ENCODE peak calls at places on chromosomes 7 and 10, in ten cellular contexts. W is body of pancreas, N is RWPE1, L is fibroblast of lung, B is astrocyte of the cerebellum, Z is nephron progenitor cell, F is upper lobe of left lung, K is A549, I is HFFc6, O is D721Med. E is an unnamed sample.

GRCh38 chr7:128831994-128832879 is 2.0 kb downstream of the FLNC start:
- DNase-seq in W (no peak), N (no peak), L (peak; percentile 64), B (peak; percentile 23), Z (peak; percentile 68), F (no peak), K (no peak), I (no peak), O (no peak), E (no peak)

GRCh38 chr10:97547889-97548485 is 24.6 kb upstream of the ANKRD2 start:
- DNase-seq in W (no peak), N (no peak), L (peak; percentile 61), B (no peak), Z (no peak), F (no peak), K (no peak), I (no peak), O (no peak), E (no peak)

GRCh38 chr7:85160223-85160622 is 26.6 kb downstream of the SEMA3D start:
- DNase-seq in W (no peak), N (peak; percentile 39), L (peak; percentile 63), B (no peak), Z (no peak), F (no peak), K (no peak), I (peak; percentile 70), O (no peak), E (no peak)

GRCh38 chr7:148637094-148637493 is 46.5 kb downstream of the C7orf33 start:
- DNase-seq in W (no peak), N (no peak), L (no peak), B (no peak), Z (no peak), F (no peak), K (no peak), I (no peak), O (no peak), E (no peak)

GRCh38 chr7:99248391-99249067 is 24.1 kb upstream of the MYH16 start:
- DNase-seq in W (peak; percentile 34), N (no peak), L (no peak), B (no peak), Z (no peak), F (peak; percentile 39), K (no peak), I (no peak), O (no peak), E (no peak)

GRCh38 chr7:149806726-149807125 is 31.4 kb upstream of the ZNF862 start:
- DNase-seq in W (no peak), N (no peak), L (no peak), B (no peak), Z (no peak), F (no peak), K (no peak), I (no peak), O (no peak), E (no peak)

GRCh38 chr10:26805567-26806245 is 55.1 kb downstream of the ABI1 start:
- DNase-seq in W (no peak), N (no peak), L (peak; percentile 66), B (no peak), Z (no peak), F (no peak), K (no peak), I (peak; percentile 37), O (no peak), E (no peak)

GRCh38 chr7:95427914-95428516 is 6.8 kb downstream of the PON2 start:
- DNase-seq in W (no peak), N (no peak), L (no peak), B (no peak), Z (no peak), F (no peak), K (no peak), I (no peak), O (no peak), E (no peak)

GRCh38 chr7:140697447-140698143 is 1.1 kb downstream of the NDUFB2 start:
- DNase-seq in W (no peak), N (peak; percentile 30), L (peak; percentile 58), B (peak; percentile 3), Z (no peak), F (no peak), K (no peak), I (no peak), O (no peak), E (no peak)

GRCh38 chr10:79932841-79933379 is 16.0 kb downstream of the SFTPD start:
- DNase-seq in W (no peak), N (no peak), L (no peak), B (no peak), Z (no peak), F (peak; percentile 71), K (no peak), I (no peak), O (no peak), E (no peak)

GRCh38 chr10:35435824-35436223 is 99.5 kb downstream of the CCNY start:
- DNase-seq in W (no peak), N (no peak), L (no peak), B (no peak), Z (no peak), F (no peak), K (no peak), I (no peak), O (no peak), E (no peak)

GRCh38 chr7:55415173-55415778 is 50.1 kb downstream of the LANCL2 start:
- DNase-seq in W (peak; percentile 84), N (peak; percentile 78), L (peak; percentile 56), B (peak; percentile 55), Z (peak; percentile 85), F (peak; percentile 73), K (peak; percentile 75), I (peak; percentile 54), O (peak; percentile 66), E (peak; percentile 11)

GRCh38 chr7:105963038-105963667 is at the start of gene CDHR3:
- DNase-seq in W (peak; percentile 76), N (no peak), L (no peak), B (no peak), Z (no peak), F (peak; percentile 29), K (no peak), I (no peak), O (no peak), E (no peak)

GRCh38 chr7:70573202-70573810 is 558.6 kb upstream of the GALNT17 start:
- DNase-seq in W (no peak), N (no peak), L (no peak), B (peak; percentile 79), Z (no peak), F (no peak), K (no peak), I (no peak), O (no peak), E (peak; percentile 92)

GRCh38 chr10:48279081-48279751 is 4.7 kb upstream of the FRMPD2 start:
- DNase-seq in W (no peak), N (no peak), L (no peak), B (no peak), Z (no peak), F (no peak), K (no peak), I (no peak), O (no peak), E (no peak)

GRCh38 chr7:101518348-101518747 is 110.7 kb downstream of the MYL10 start:
- DNase-seq in W (peak; percentile 8), N (no peak), L (peak; percentile 42), B (no peak), Z (peak; percentile 61), F (no peak), K (no peak), I (peak; percentile 28), O (no peak), E (no peak)

DNA sequence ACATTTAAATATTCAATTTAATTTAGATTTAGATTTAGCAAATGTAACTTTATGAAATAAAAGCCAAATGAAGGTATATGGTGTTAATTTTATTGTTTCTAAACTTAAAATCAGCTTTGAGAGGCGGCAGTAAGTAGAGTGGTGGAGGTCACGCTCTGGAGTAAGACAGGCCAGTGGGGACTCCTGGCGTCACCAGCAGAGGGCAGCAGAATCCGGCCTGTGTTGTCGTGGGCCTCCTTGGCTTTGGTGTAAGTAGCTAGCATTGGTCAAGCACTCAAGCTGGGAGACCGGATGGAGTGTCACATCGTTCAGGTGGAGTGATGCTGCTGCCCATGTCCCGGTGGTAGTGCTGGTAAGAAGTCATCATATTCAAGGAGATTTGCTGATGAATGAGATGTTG is 98.7 kb upstream of the DNAJB6 start:
- DNase-seq in W (no peak), N (no peak), L (no peak), B (no peak), Z (no peak), F (no peak), K (peak; percentile 37), I (no peak), O (no peak), E (no peak)
- TF ChIP-seq CTCF in W (no peak), N (no peak), L (no peak), B (peak; percentile 57), Z (no peak), F (no peak), K (peak; percentile 28), I (peak; percentile 49), O (no peak), E (peak; percentile 52)

GRCh38 chr7:92404170-92404614 is 43.1 kb upstream of the GATAD1 start:
- DNase-seq in W (no peak), N (no peak), L (no peak), B (no peak), Z (no peak), F (no peak), K (no peak), I (no peak), O (no peak), E (no peak)
- TF ChIP-seq CTCF in W (no peak), N (no peak), L (no peak), B (no peak), Z (no peak), F (no peak), K (no peak), I (peak; percentile 33), O (no peak), E (peak; percentile 22)

DNA sequence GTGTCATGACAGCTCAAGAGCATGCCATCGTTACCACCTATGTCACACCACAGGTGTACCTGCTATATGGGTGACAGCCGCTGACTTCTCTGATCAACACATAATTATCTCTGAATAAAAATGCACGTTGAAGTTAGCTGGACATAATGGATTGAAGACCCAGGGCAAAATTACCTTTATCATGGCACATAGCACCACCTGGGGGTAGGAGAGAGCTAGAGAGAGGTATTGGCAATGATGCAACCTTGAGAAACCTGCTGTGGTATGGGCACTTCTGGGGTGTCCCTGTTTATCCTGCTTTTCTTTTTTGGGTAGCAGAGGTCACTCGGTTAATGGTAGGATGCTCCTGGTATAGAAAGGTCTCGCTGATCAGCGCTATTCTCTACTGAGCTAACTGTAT is 323.3 kb downstream of the TFEC start:
- DNase-seq in W (peak; percentile 37), N (peak; percentile 6), L (peak; percentile 1), B (no peak), Z (no peak), F (no peak), K (peak; percentile 31), I (no peak), O (no peak), E (no peak)
- TF ChIP-seq CTCF in W (peak; percentile 28), N (peak; percentile 9), L (peak; percentile 15), B (peak; percentile 45), Z (peak; percentile 12), F (peak; percentile 10), K (peak; percentile 30), I (peak; percentile 66), O (peak; percentile 33), E (peak; percentile 55)

DNA sequence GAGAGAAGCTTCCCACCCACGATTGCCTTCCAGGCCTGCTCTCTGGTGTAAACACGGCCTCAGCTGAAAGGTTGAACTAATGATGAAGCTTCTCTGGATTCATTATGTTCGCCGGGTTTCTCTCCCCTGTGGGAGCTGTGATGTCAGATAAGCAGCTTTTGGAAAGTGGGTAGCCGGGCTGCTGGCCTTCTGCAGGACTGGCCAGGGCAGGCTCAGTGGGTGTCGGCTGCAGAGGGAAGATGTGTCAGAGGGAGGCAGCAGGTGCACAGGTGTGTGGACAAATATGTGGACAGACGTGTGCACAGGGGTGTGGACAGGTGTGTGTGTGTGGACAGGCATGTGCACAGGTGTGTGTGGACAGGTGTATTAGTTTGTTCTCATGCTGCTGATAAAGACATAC is 28.5 kb upstream of the PSMG3 start:
- DNase-seq in W (no peak), N (no peak), L (no peak), B (no peak), Z (no peak), F (no peak), K (no peak), I (no peak), O (no peak), E (no peak)
- TF ChIP-seq CTCF in W (no peak), N (no peak), L (no peak), B (no peak), Z (no peak), F (no peak), K (no peak), I (no peak), O (no peak), E (no peak)

E was measured in retinal pigment epithelial cell.